ENCODE peak calls at places on chromosomes 12 and 14, in four cellular contexts. F is stomach, H is A549, K is K562. Z is an unnamed sample. For H3K4me1, the result is how much of the 10 kb centered on the place peaks cover.

GRCh38 chr12:17588968-17589367 is 501.0 kb downstream of the RERGL start:
- DNase-seq in H (peak), F (no peak), K (no peak), Z (no peak)

GRCh38 chr12:113983777-113984448 is 17.8 kb upstream of the RBM19 start:
- DNase-seq in H (no peak), F (no peak), K (no peak), Z (no peak)

GRCh38 chr12:48351022-48351708 is 446 bp upstream of the ZNF641 start:
- DNase-seq in F (peak), K (no peak), H (peak), Z (peak)

GRCh38 chr12:34289431-34290190 is 267.3 kb downstream of the ALG10 start:
- DNase-seq in F (no peak), H (no peak), K (no peak), Z (no peak)

GRCh38 chr14:79596531-79596930 is 614.8 kb downstream of the DIO2 start:
- DNase-seq in H (peak), F (no peak), K (no peak), Z (no peak)

GRCh38 chr14:64763801-64764511 is 59.7 kb downstream of the PLEKHG3 start:
- DNase-seq in F (no peak), H (peak), K (no peak), Z (no peak)

GRCh38 chr12:101172316-101172715 is 37.7 kb downstream of the SLC5A8 start:
- DNase-seq in K (peak), H (peak), F (no peak), Z (no peak)

GRCh38 chr12:51434305-51434704 is 9.7 kb downstream of the SLC4A8 start:
- DNase-seq in K (no peak), F (no peak), H (no peak), Z (no peak)

GRCh38 chr14:104108570-104109060 is 23.1 kb downstream of the ASPG start:
- DNase-seq in H (no peak), F (peak), K (no peak), Z (no peak)

GRCh38 chr14:73125169-73125588 is 11.1 kb upstream of the PSEN1 start:
- DNase-seq in K (no peak), F (no peak), H (no peak), Z (no peak)

GRCh38 chr12:125454786-125455450 is 389.7 kb downstream of the AACS start:
- DNase-seq in K (no peak), H (no peak), F (no peak), Z (no peak)

GRCh38 chr14:80364274-80364673 is 153.0 kb upstream of the DIO2 start:
- DNase-seq in H (peak), F (no peak), K (no peak), Z (no peak)

GRCh38 chr12:113135178-113136127 is at the start of gene RASAL1:
- DNase-seq in K (peak), H (peak), F (peak), Z (no peak)

GRCh38 chr14:104845033-104845666 is 19.9 kb upstream of the CEP170B start:
- DNase-seq in F (no peak), K (no peak), H (no peak), Z (no peak)

GRCh38 chr14:63654346-63654745 is 12.7 kb upstream of the WDR89 start:
- DNase-seq in F (no peak), H (no peak), K (no peak), Z (no peak)

GRCh38 chr14:101922866-101923265 is 41.5 kb upstream of the DYNC1H1 start:
- DNase-seq in F (no peak), K (no peak), H (no peak), Z (no peak)

GRCh38 chr12:104493504-104493903 is 36.8 kb downstream of the CHST11 start:
- DNase-seq in K (no peak), H (no peak), F (no peak), Z (no peak)

GRCh38 chr14:93008381-93008780 is 85.4 kb downstream of the CHGA start:
- DNase-seq in H (no peak), F (no peak), K (peak), Z (no peak)

GRCh38 chr12:93798279-93798678 is 121.1 kb downstream of the CRADD start:
- DNase-seq in K (no peak), H (no peak), F (no peak), Z (no peak)

GRCh38 chr12:12661086-12661485 is 34.9 kb downstream of the GPR19 start:
- DNase-seq in H (no peak), F (no peak), K (no peak), Z (no peak)

GRCh38 chr14:85273099-85273677 is 256.8 kb upstream of the FLRT2 start:
- DNase-seq in F (no peak), K (no peak), H (no peak), Z (no peak)

GRCh38 chr12:46554461-46554860 is 181.9 kb upstream of the SLC38A2 start:
- DNase-seq in F (no peak), K (no peak), H (no peak), Z (no peak)

GRCh38 chr12:65306603-65307501 is 28.4 kb downstream of the MSRB3 start:
- DNase-seq in F (no peak), K (no peak), H (peak), Z (peak)

GRCh38 chr12:67141405-67142018 is 127.6 kb upstream of the CAND1 start:
- DNase-seq in K (no peak), F (no peak), H (no peak), Z (no peak)

GRCh38 chr14:93970967-93971634 is 5.3 kb downstream of the ASB2 start:
- DNase-seq in H (no peak), K (no peak), F (peak), Z (no peak)

GRCh38 chr12:101793401-101793800 is 37.4 kb downstream of the GNPTAB start:
- DNase-seq in H (no peak), K (no peak), F (no peak), Z (no peak)

GRCh38 chr12:125079943-125080645 is 14.9 kb downstream of the AACS start:
- DNase-seq in F (no peak), H (no peak), K (no peak), Z (peak)

GRCh38 chr14:54881235-54881760 is 21.3 kb downstream of the GCH1 start:
- DNase-seq in K (no peak), H (no peak), F (no peak), Z (peak)

GRCh38 chr12:7144414-7145120 is 14.4 kb downstream of the CLSTN3 start:
- DNase-seq in H (peak), K (peak), F (no peak), Z (no peak)

GRCh38 chr12:80420075-80420474 is 24.0 kb upstream of the PTPRQ start:
- DNase-seq in F (no peak), H (no peak), K (no peak), Z (no peak)

GRCh38 chr12:126930234-126930633 is 1336.7 kb upstream of the TMEM132C start:
- DNase-seq in H (no peak), K (no peak), F (no peak), Z (no peak)

GRCh38 chr12:32535260-32535999 is 136.1 kb downstream of the FGD4 start:
- DNase-seq in F (peak), K (no peak), H (peak), Z (peak)

DNA sequence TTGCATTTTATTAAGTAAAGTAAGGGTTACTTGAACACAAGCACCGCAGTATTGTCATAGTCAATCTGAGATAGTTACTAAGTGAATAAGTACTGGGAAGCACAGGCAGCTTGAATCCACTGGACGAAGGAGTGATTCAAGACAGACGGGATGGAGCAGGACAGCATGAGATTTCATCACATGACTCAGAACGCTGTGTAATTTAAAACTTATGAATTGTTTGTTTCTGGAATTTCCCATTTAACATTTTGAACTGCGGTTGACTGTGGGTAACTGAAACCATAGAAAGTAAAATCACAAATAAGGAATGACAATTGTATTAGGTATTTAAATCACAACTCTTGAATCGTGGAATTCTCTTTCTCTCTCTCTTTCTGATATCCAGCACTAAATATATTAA is 1630.4 kb upstream of the SEL1L start:
- DNase-seq in F (no peak), K (no peak), H (no peak), Z (no peak)
- TF ChIP-seq EP300 in F (no peak), K (no peak), H (no peak), Z (no peak)

DNA sequence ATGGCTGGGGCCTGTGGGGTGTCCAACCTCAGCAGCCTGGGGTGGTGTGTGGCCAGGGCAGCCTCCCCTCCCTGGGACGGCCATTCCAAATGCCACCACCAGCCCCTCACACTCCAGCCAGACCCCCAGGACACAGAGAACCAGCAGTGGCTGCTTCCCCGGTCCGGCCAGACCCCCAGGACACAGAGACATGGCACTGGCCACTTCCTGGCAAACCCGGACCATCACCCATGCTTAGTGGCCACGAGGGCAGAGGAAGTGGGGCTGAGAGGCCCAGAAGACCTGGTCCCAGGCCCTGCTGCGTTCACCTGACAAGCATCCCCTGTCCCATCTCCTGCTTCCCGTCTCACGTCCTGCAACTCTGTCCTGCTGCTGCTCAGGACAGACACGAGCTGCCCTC is 26.7 kb downstream of the BEGAIN start:
- DNase-seq in K (no peak), H (no peak), F (no peak), Z (no peak)
- H3K4me1 ChIP-seq in K (under half), H (under half), F (under half), Z (under half)

GRCh38 chr12:23169012-23170003 is 544.3 kb downstream of the ETNK1 start:
- DNase-seq in K (no peak), F (no peak), H (no peak), Z (no peak)
- TF ChIP-seq EP300 in K (no peak), F (no peak), H (no peak), Z (no peak)

DNA sequence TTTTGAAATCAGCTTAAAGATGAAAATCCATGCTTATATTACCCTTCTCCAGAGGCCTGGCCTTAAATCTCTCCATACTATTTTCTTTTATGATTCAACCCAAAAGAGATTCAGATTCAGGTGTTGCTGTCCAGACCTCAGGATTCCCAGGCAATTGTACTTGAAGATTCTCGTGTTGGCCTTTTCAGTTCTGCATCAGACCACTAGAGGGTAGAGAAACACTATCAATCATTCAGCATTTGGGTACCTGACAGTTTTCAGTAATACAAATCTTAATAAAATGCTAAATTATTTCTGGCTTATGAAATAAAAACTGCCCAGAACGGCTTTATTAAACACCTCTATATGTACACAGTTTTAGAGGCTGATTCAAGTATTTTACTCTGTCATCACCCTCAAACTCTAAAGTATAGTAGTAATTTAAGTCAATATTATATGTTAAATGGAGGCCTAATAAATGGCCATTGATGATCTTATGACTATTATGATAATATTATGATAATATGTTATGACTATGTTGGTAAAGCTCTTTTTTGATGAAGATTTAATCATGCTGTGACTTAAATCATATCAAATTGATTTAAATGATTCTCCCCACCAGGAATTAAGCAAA is 301.1 kb downstream of the DUSP6 start:
- DNase-seq in K (peak), F (no peak), H (peak), Z (no peak)
- H3K4me1 ChIP-seq in K (under half), F (under half), H (under half), Z (under half)

GRCh38 chr12:15280930-15281329 is 41.4 kb upstream of the PTPRO start:
- DNase-seq in H (no peak), K (no peak), F (no peak), Z (no peak)
- TF ChIP-seq EP300 in H (no peak), K (no peak), F (no peak), Z (no peak)

DNA sequence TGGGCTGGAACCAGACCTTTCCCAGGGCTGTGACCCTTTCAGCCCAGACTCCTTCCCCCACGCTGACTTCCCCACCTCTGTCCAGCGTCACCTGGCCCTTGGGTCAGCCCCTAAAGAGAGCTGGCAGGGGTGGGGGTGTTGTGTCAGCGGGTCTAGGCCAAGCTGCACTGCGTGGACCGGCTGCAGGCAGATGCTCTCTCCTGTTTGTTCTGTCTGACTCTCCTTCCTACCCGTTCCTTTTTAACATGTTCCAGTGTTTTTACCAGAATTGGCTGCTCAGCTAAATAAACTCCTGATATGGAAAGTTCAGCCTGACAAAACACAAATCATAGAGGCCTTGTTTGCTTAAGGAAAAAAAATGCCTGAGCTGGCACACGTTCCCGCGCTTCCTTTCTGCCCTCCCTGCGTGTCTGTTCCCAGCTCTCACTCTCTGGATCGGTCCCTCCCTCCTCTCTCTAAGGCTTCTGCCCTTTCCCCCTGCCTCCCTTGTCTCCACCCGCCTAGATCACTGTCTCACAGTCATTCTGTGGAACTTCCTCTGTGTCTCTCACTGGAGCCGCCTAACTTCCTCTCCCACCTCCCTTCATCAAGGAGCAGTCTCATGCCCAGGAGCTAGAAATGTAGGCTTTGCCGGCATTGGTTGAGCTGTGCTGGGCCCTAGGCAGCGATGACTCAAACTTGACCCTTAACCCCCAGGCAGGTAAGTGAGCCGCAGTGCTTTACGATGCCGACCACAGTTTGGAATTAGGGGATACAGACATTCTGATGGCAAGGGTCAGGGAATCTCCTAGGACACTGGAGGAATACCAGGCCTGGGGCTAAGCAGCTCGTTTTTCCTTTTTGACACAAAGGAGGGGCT is 15.5 kb upstream of the MLXIP start:
- DNase-seq in K (peak), F (peak), H (peak), Z (peak)
- H3K4me1 ChIP-seq in K (under half), F (under half), H (under half), Z (under half)

Z was measured in tibial nerve.